ENCODE peak calls at places on chromosomes 4 and X, in ten cellular contexts. D, G, H, L, A, Z, M, J, I and U are unnamed samples.

GRCh38 chrX:318739-319578 is at the start of gene GTPBP6:
- DNase-seq in L (peak), J (peak), D (peak), Z (peak), A (peak), M (peak), H (peak), G (peak), I (peak), U (peak)

GRCh38 chrX:81537723-81538122 is 335.8 kb downstream of the SH3BGRL start:
- DNase-seq in A (no peak), L (no peak), Z (no peak), G (no peak), M (no peak), J (no peak), D (no peak), H (no peak), I (no peak), U (no peak)

GRCh38 chr4:172998527-172999469 is 169.8 kb upstream of the GALNT7 start:
- DNase-seq in Z (no peak), H (peak), A (peak), D (peak), M (no peak), J (no peak), I (peak), L (no peak), G (no peak), U (peak)

GRCh38 chrX:125436855-125437254 is 117.2 kb downstream of the TEX13C start:
- DNase-seq in M (no peak), L (no peak), J (no peak), H (no peak), I (no peak), G (no peak), Z (no peak), A (peak), D (no peak), U (peak)

GRCh38 chr4:105414316-105414715 is 59.5 kb downstream of the PPA2 start:
- DNase-seq in I (no peak), G (no peak), J (no peak), D (no peak), A (no peak), L (no peak), Z (no peak), H (no peak), M (no peak), U (no peak)

GRCh38 chr4:78237360-78237759 is 180.2 kb downstream of the FRAS1 start:
- DNase-seq in D (no peak), J (no peak), M (no peak), L (no peak), G (no peak), I (no peak), A (no peak), Z (no peak), H (no peak), U (no peak)

GRCh38 chrX:55039471-55039870 is 8.7 kb upstream of the ALAS2 start:
- DNase-seq in A (no peak), J (no peak), G (no peak), H (peak), Z (no peak), M (no peak), D (no peak), L (no peak), I (peak), U (no peak)

GRCh38 chr4:185039508-185040273 is 21.4 kb downstream of the HELT start:
- DNase-seq in G (no peak), Z (peak), H (peak), L (no peak), I (peak), J (no peak), D (peak), A (peak), M (no peak), U (peak)

GRCh38 chr4:17535906-17536305 is 20.9 kb downstream of the CLRN2 start:
- DNase-seq in A (peak), D (no peak), J (no peak), L (no peak), H (no peak), G (no peak), M (no peak), Z (no peak), I (peak), U (peak)

GRCh38 chr4:89598602-89599001 is 238.4 kb downstream of the SNCA start:
- DNase-seq in J (no peak), D (peak), I (peak), L (no peak), M (no peak), H (peak), A (peak), G (no peak), Z (no peak), U (peak)
- TF ChIP-seq CTCF in J (peak), D (peak), I (peak), L (no peak), M (no peak), H (peak), A (peak), G (no peak), Z (no peak), U (peak)

DNA sequence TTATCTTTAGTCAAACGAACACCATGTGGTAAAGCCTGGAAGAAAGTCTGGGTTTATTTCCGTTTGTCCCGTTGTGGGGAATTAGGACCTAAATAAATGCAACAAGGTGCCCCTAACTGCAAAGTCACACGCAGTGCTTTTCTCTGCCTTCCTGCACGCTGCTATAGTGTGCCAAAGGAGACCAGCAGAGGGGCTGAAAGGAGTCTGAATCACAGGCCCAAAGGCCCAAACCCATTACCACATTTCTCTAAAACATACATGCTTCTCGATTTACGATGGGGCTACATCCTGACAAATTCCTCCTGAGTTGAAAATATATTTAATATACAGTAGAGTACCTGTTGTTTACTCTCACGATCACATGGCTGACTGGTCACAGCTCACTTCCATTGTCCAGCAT is 4.5 kb downstream of the VEGFC start:
- DNase-seq in H (no peak), I (no peak), A (no peak), M (no peak), D (no peak), J (no peak), L (no peak), Z (no peak), G (no peak), U (no peak)
- H3K4me3 ChIP-seq in H (peak), I (peak), A (no peak), M (no peak), D (peak), J (no peak), L (no peak), Z (no peak), G (no peak), U (no peak)

GRCh38 chrX:110050885-110051284 is 48.0 kb downstream of the TMEM164 start:
- DNase-seq in M (no peak), L (no peak), H (no peak), J (no peak), A (no peak), Z (no peak), D (no peak), I (no peak), G (no peak), U (no peak)
- TF ChIP-seq CTCF in M (no peak), L (no peak), H (no peak), J (no peak), A (no peak), Z (no peak), D (no peak), I (no peak), G (no peak), U (no peak)

GRCh38 chr4:80071643-80072606 is 1.1 kb downstream of the ANTXR2 start:
- DNase-seq in L (peak), I (no peak), D (peak), M (peak), J (no peak), A (peak), G (peak), H (peak), Z (peak), U (no peak)
- H3K4me3 ChIP-seq in L (peak), I (peak), D (peak), M (peak), J (peak), A (peak), G (peak), H (peak), Z (peak), U (peak)

GRCh38 chr4:37794046-37794445 is 32.4 kb upstream of the PGM2 start:
- DNase-seq in M (no peak), H (peak), L (no peak), Z (no peak), G (no peak), A (no peak), I (peak), D (no peak), J (no peak), U (no peak)
- TF ChIP-seq CTCF in M (no peak), H (no peak), L (no peak), Z (no peak), G (no peak), A (no peak), I (no peak), D (no peak), J (no peak), U (no peak)

GRCh38 chr4:116320859-116321258 is 764.5 kb downstream of the TRAM1L1 start:
- DNase-seq in I (no peak), M (no peak), L (no peak), H (no peak), D (no peak), J (no peak), A (no peak), G (no peak), Z (no peak), U (no peak)
- H3K4me3 ChIP-seq in I (no peak), M (no peak), L (no peak), H (no peak), D (no peak), J (no peak), A (no peak), G (no peak), Z (no peak), U (no peak)

GRCh38 chr4:124525524-124525923 is 187.0 kb downstream of the ANKRD50 start:
- DNase-seq in A (no peak), L (no peak), D (no peak), Z (no peak), I (no peak), H (no peak), G (no peak), J (no peak), M (no peak), U (no peak)
- TF ChIP-seq CTCF in A (no peak), L (no peak), D (no peak), Z (no peak), I (no peak), H (no peak), G (no peak), J (no peak), M (no peak), U (no peak)

DNA sequence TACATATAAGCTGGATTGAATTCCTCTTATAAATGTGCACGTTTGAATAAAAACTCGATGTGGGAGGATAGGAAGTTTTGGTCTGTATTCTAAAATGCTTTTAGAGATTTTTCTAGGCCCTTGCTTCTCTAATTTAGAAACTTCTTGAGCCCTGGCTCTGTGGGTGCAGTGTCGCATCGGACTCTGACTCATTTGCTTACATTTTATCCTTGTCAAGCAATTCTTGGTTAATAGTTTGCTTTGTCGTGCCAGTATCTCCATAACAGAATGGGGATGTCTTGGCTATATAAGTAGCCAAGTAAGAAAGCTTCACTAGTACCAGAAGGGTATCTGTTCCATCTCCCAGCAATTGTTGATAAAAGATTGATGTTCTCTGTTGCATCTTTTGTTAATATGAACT is 10.7 kb downstream of the SGMS2 start:
- DNase-seq in A (no peak), I (peak), J (no peak), H (peak), D (peak), G (no peak), Z (no peak), L (no peak), M (no peak), U (no peak)
- H3K4me3 ChIP-seq in A (no peak), I (no peak), J (no peak), H (no peak), D (no peak), G (no peak), Z (no peak), L (no peak), M (no peak), U (no peak)